ENCODE peak calls at places on chromosomes 16 and 17, in ten cellular contexts. A is body of pancreas, W is activated B cell treated with CpG ODN at 0.5 μM for 24 hours, Q is GM12865, H is fibroblast of mammary gland, F is AG10803, P is cardiac muscle cell, S is HFFc6, T is PC-9, E is HFF-Myc. C is an unnamed sample.

GRCh38 chr17:77140878-77141767 is at the start of gene SEC14L1:
- DNase-seq in A (no peak), W (peak), Q (peak), H (peak), F (peak), P (peak), S (peak), T (peak), E (no peak), C (peak)

GRCh38 chr17:29358421-29358820 is 31.7 kb upstream of the TAOK1 start:
- DNase-seq in A (no peak), W (no peak), Q (no peak), H (no peak), F (peak), P (peak), S (no peak), T (no peak), E (no peak), C (no peak)

GRCh38 chr17:76820523-76820922 is 47.7 kb upstream of the MGAT5B start:
- DNase-seq in A (no peak), W (no peak), Q (no peak), H (no peak), F (no peak), P (no peak), S (no peak), T (no peak), E (no peak), C (no peak)

GRCh38 chr17:13002761-13003453 is 14.9 kb downstream of the ELAC2 start:
- DNase-seq in A (peak), W (peak), Q (peak), H (peak), F (peak), P (peak), S (peak), T (peak), E (peak), C (peak)

GRCh38 chr16:86775401-86775985 is 197.1 kb downstream of the FOXL1 start:
- DNase-seq in A (no peak), W (no peak), Q (no peak), H (peak), F (peak), P (no peak), S (no peak), T (no peak), E (no peak), C (no peak)

GRCh38 chr16:85171809-85172464 is 59.7 kb upstream of the CIBAR2 start:
- DNase-seq in A (no peak), W (no peak), Q (no peak), H (no peak), F (peak), P (no peak), S (no peak), T (no peak), E (no peak), C (no peak)

GRCh38 chr16:85392756-85393673 is 220.1 kb upstream of the GSE1 start:
- DNase-seq in A (no peak), W (no peak), Q (no peak), H (no peak), F (no peak), P (no peak), S (no peak), T (no peak), E (no peak), C (no peak)

GRCh38 chr16:30143347-30143702 is 20.3 kb upstream of the MAPK3 start:
- DNase-seq in A (no peak), W (no peak), Q (no peak), H (no peak), F (no peak), P (no peak), S (no peak), T (no peak), E (no peak), C (no peak)

GRCh38 chr16:84844049-84844350 is 24.2 kb downstream of the CRISPLD2 start:
- DNase-seq in A (no peak), W (no peak), Q (no peak), H (no peak), F (peak), P (no peak), S (no peak), T (no peak), E (no peak), C (no peak)

GRCh38 chr17:49146620-49147306 is 14.2 kb downstream of the B4GALNT2 start:
- DNase-seq in A (no peak), W (no peak), Q (no peak), H (peak), F (peak), P (peak), S (peak), T (peak), E (peak), C (peak)

GRCh38 chr17:76841776-76842405 is 26.3 kb upstream of the MGAT5B start:
- DNase-seq in A (no peak), W (no peak), Q (no peak), H (no peak), F (no peak), P (no peak), S (no peak), T (no peak), E (no peak), C (no peak)

GRCh38 chr16:20380782-20381181 is 23.8 kb downstream of the PDILT start:
- DNase-seq in A (peak), W (no peak), Q (no peak), H (no peak), F (no peak), P (no peak), S (no peak), T (no peak), E (no peak), C (no peak)

GRCh38 chr17:46121165-46121764 is 72.0 kb downstream of the KANSL1 start:
- DNase-seq in A (no peak), W (no peak), Q (peak), H (no peak), F (no peak), P (no peak), S (no peak), T (no peak), E (no peak), C (no peak)

GRCh38 chr17:78583091-78583490 is 5.9 kb upstream of the DNAH17 start:
- DNase-seq in A (no peak), W (no peak), Q (peak), H (peak), F (no peak), P (peak), S (no peak), T (no peak), E (no peak), C (no peak)

GRCh38 chr16:65789546-65789945 is 576.9 kb upstream of the CDH5 start:
- DNase-seq in A (no peak), W (no peak), Q (no peak), H (no peak), F (no peak), P (no peak), S (no peak), T (no peak), E (no peak), C (no peak)

GRCh38 chr17:44219126-44219635 is 294 bp downstream of the UBTF start:
- DNase-seq in A (peak), W (no peak), Q (peak), H (peak), F (peak), P (peak), S (no peak), T (peak), E (no peak), C (peak)

GRCh38 chr16:31505483-31505882 is 2.7 kb downstream of the RUSF1 start:
- DNase-seq in A (no peak), W (no peak), Q (peak), H (no peak), F (no peak), P (no peak), S (no peak), T (no peak), E (no peak), C (no peak)

GRCh38 chr17:38868095-38868967 is 1.5 kb upstream of the LASP1 start:
- DNase-seq in A (peak), W (no peak), Q (peak), H (peak), F (peak), P (peak), S (peak), T (peak), E (no peak), C (peak)

GRCh38 chr17:38883592-38884526 is 14.0 kb downstream of the LASP1 start:
- DNase-seq in A (no peak), W (no peak), Q (no peak), H (peak), F (no peak), P (peak), S (no peak), T (no peak), E (no peak), C (no peak)

GRCh38 chr16:22970191-22970845 is 156.4 kb downstream of the HS3ST2 start:
- DNase-seq in A (no peak), W (no peak), Q (no peak), H (no peak), F (no peak), P (no peak), S (no peak), T (no peak), E (no peak), C (no peak)

GRCh38 chr17:75315541-75316243 is 26.5 kb upstream of the SLC25A19 start:
- DNase-seq in A (no peak), W (no peak), Q (peak), H (peak), F (peak), P (no peak), S (no peak), T (no peak), E (no peak), C (no peak)

GRCh38 chr16:371729-372521 is 1.6 kb upstream of the MRPL28 start:
- DNase-seq in A (no peak), W (no peak), Q (no peak), H (no peak), F (no peak), P (no peak), S (no peak), T (no peak), E (no peak), C (no peak)

GRCh38 chr17:8574687-8575086 is 55.8 kb downstream of the MYH10 start:
- DNase-seq in A (no peak), W (no peak), Q (no peak), H (peak), F (no peak), P (peak), S (no peak), T (no peak), E (no peak), C (no peak)

GRCh38 chr16:62872339-62872738 is 836.1 kb upstream of the CDH8 start:
- DNase-seq in A (no peak), W (no peak), Q (no peak), H (no peak), F (no peak), P (no peak), S (no peak), T (no peak), E (no peak), C (no peak)

GRCh38 chr17:79294459-79295071 is 219.9 kb downstream of the ENGASE start:
- DNase-seq in A (peak), W (peak), Q (peak), H (peak), F (peak), P (peak), S (no peak), T (peak), E (peak), C (peak)

GRCh38 chr16:25340973-25341372 is 83.3 kb upstream of the ZKSCAN2 start:
- DNase-seq in A (no peak), W (no peak), Q (no peak), H (no peak), F (no peak), P (no peak), S (no peak), T (no peak), E (no peak), C (no peak)

GRCh38 chr17:77245162-77245926 is 104.6 kb downstream of the SEC14L1 start:
- DNase-seq in A (no peak), W (no peak), Q (peak), H (no peak), F (no peak), P (no peak), S (no peak), T (no peak), E (no peak), C (no peak)

GRCh38 chr17:75411328-75412067 is 6.0 kb upstream of the GRB2 start:
- DNase-seq in A (no peak), W (no peak), Q (no peak), H (no peak), F (no peak), P (no peak), S (no peak), T (no peak), E (no peak), C (no peak)

GRCh38 chr16:77882359-77882758 is 94.0 kb downstream of the VAT1L start:
- DNase-seq in A (no peak), W (no peak), Q (no peak), H (peak), F (peak), P (no peak), S (no peak), T (no peak), E (no peak), C (no peak)

GRCh38 chr17:29715680-29716079 is 93.0 kb upstream of the CORO6 start:
- DNase-seq in A (no peak), W (no peak), Q (no peak), H (no peak), F (no peak), P (no peak), S (no peak), T (no peak), E (no peak), C (no peak)

GRCh38 chr16:84379731-84380369 is 11.5 kb downstream of the ATP2C2 start:
- DNase-seq in A (no peak), W (no peak), Q (no peak), H (no peak), F (no peak), P (no peak), S (no peak), T (no peak), E (no peak), C (no peak)

GRCh38 chr16:84271866-84272265 is 22.8 kb upstream of the WFDC1 start:
- DNase-seq in A (no peak), W (no peak), Q (no peak), H (no peak), F (no peak), P (no peak), S (no peak), T (no peak), E (no peak), C (no peak)

DNA sequence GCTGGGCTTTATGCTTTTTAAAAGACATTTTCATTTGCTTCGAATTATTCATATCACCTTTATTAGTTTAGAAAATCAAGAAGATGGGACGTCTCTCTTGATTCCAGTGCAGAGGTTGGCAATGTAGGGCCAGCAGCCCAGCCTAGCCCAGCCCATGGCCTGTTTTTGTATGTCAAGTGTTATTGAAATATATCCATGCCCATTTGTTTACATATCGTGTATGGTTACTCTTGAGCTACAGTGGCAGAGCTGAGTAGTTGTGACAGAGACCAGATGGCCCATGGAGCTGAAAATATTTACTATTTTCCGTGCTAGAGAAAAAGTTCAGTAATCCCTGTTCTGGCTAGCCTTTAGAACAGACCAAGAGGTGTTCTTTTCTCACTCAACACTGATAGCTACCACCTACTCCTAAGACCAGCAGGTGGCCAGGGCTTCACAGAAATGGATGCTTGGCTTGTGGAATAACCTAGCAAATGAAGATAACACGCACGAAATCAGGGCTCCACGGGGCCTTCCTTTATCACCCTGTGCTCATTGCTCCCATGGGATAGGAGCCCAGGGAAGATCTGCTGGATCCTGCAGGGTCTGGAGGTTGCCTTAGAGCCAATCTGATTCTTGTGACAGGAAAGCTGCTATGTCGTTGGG is 123.2 kb upstream of the ANKFN1 start:
- DNase-seq in A (no peak), W (no peak), Q (no peak), H (no peak), F (no peak), P (no peak), S (no peak), T (no peak), E (no peak), C (no peak)
- TF ChIP-seq CTCF in A (no peak), W (no peak), Q (no peak), H (no peak), F (no peak), P (no peak), S (no peak), T (no peak), E (no peak), C (no peak)

GRCh38 chr16:74700206-74701040 is at the start of gene MLKL:
- DNase-seq in A (peak), W (peak), Q (peak), H (peak), F (peak), P (peak), S (peak), T (peak), E (no peak), C (peak)
- TF ChIP-seq CTCF in A (peak), W (no peak), Q (no peak), H (no peak), F (no peak), P (no peak), S (peak), T (no peak), E (no peak), C (peak)

GRCh38 chr16:68656771-68657170 is 11.7 kb downstream of the CDH3 start:
- DNase-seq in A (no peak), W (no peak), Q (no peak), H (no peak), F (no peak), P (no peak), S (no peak), T (no peak), E (no peak), C (no peak)

GRCh38 chr16:68651136-68651535 is 6.0 kb downstream of the CDH3 start:
- DNase-seq in A (no peak), W (no peak), Q (no peak), H (no peak), F (no peak), P (no peak), S (no peak), T (no peak), E (no peak), C (no peak)

GRCh38 chr16:68646948-68647659 is 2.0 kb downstream of the CDH3 start:
- DNase-seq in A (no peak), W (no peak), Q (peak), H (no peak), F (no peak), P (no peak), S (no peak), T (no peak), E (no peak), C (no peak)

GRCh38 chr16:68655806-68656205 is 10.7 kb downstream of the CDH3 start:
- DNase-seq in A (no peak), W (no peak), Q (no peak), H (no peak), F (no peak), P (no peak), S (no peak), T (no peak), E (no peak), C (no peak)

GRCh38 chr16:68652659-68653058 is 7.5 kb downstream of the CDH3 start:
- DNase-seq in A (no peak), W (no peak), Q (no peak), H (no peak), F (no peak), P (no peak), S (no peak), T (no peak), E (no peak), C (no peak)
- TF ChIP-seq CTCF in A (no peak), W (no peak), Q (no peak), H (no peak), F (no peak), P (no peak), S (no peak), T (no peak), E (no peak), C (no peak)

GRCh38 chr17:33642002-33642401 is 348.9 kb upstream of the ASIC2 start:
- DNase-seq in A (no peak), W (no peak), Q (peak), H (no peak), F (no peak), P (no peak), S (no peak), T (no peak), E (no peak), C (no peak)
- TF ChIP-seq CTCF in A (no peak), W (no peak), Q (no peak), H (no peak), F (no peak), P (no peak), S (no peak), T (no peak), E (no peak), C (no peak)

GRCh38 chr17:80990921-80991644 is 558 bp upstream of the CHMP6 start:
- DNase-seq in A (peak), W (no peak), Q (no peak), H (no peak), F (no peak), P (no peak), S (no peak), T (no peak), E (no peak), C (no peak)

GRCh38 chr17:80989586-80989913 is 2.1 kb upstream of the CHMP6 start:
- DNase-seq in A (peak), W (no peak), Q (no peak), H (no peak), F (no peak), P (no peak), S (no peak), T (no peak), E (no peak), C (no peak)

GRCh38 chr17:80992077-80992947 is 671 bp downstream of the CHMP6 start:
- DNase-seq in A (peak), W (no peak), Q (no peak), H (no peak), F (no peak), P (no peak), S (no peak), T (no peak), E (no peak), C (no peak)

GRCh38 chr17:80992948-80993624 is 1.4 kb downstream of the CHMP6 start:
- DNase-seq in A (no peak), W (no peak), Q (no peak), H (no peak), F (no peak), P (no peak), S (no peak), T (no peak), E (no peak), C (no peak)

GRCh38 chr17:80991645-80992076 is at the start of gene CHMP6:
- DNase-seq in A (peak), W (peak), Q (peak), H (peak), F (peak), P (peak), S (peak), T (peak), E (no peak), C (peak)
- TF ChIP-seq CTCF in A (no peak), W (no peak), Q (peak), H (no peak), F (peak), P (no peak), S (peak), T (peak), E (no peak), C (no peak)

GRCh38 chr17:81871387-81872120 is 417 bp upstream of the ARHGDIA start:
- DNase-seq in A (peak), W (peak), Q (peak), H (peak), F (peak), P (peak), S (peak), T (peak), E (no peak), C (peak)
- TF ChIP-seq CTCF in A (peak), W (no peak), Q (peak), H (no peak), F (peak), P (peak), S (peak), T (no peak), E (no peak), C (peak)

DNA sequence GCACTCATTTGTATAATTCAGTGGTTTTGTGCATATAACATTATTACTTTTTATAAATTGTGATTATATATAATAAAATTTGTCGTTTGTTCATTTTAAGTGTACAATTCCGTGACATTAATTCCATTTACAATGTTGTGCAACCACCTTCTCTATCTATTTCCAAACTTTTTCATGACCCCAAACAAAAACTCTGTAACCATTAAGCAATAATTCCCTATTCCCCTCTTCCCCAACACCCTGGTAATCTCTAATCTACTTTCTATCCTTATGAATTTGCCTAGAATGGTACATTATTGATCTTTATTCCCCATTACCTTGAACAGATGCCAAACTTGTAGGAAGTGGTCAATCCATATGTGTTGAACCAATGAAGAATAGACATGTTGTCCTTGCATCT is 61.3 kb upstream of the SMIM36 start:
- DNase-seq in A (no peak), W (no peak), Q (no peak), H (no peak), F (no peak), P (no peak), S (no peak), T (no peak), E (no peak), C (no peak)
- TF ChIP-seq CTCF in A (no peak), W (no peak), Q (no peak), H (no peak), F (no peak), P (no peak), S (no peak), T (no peak), E (no peak), C (no peak)